ENCODE peak calls at places on chromosomes 11 and 22, in nine cellular contexts. T is tibial artery, Z is sigmoid colon, W is GM13976, O is heart left ventricle, L is cardiac fibroblast, N is GM12865, M is right lobe of liver, F is IMR-90. U is an unnamed sample.

GRCh38 chr22:27476729-27477128 is 324.8 kb downstream of the MN1 start:
- DNase-seq in M (no peak), O (no peak), N (no peak), F (peak), W (no peak), Z (no peak), L (peak), T (no peak), U (no peak)

GRCh38 chr11:45662096-45662664 is 3.2 kb downstream of the CHST1 start:
- DNase-seq in W (no peak), T (no peak), Z (peak), N (no peak), F (no peak), M (peak), L (no peak), O (no peak), U (peak)

GRCh38 chr11:12603362-12604088 is 70.7 kb upstream of the TEAD1 start:
- DNase-seq in N (no peak), F (no peak), W (no peak), O (no peak), L (no peak), Z (no peak), T (no peak), M (no peak), U (no peak)

GRCh38 chr11:46130286-46130937 is 9.2 kb upstream of the PHF21A start:
- DNase-seq in N (no peak), Z (no peak), O (no peak), W (no peak), L (no peak), T (no peak), M (no peak), F (no peak), U (no peak)

GRCh38 chr11:120682866-120683265 is 171.3 kb downstream of the GRIK4 start:
- DNase-seq in M (no peak), F (peak), Z (no peak), O (no peak), L (peak), T (no peak), W (no peak), N (no peak), U (no peak)

GRCh38 chr11:45062974-45063635 is 83.3 kb upstream of the PRDM11 start:
- DNase-seq in T (no peak), W (no peak), N (no peak), O (no peak), Z (no peak), F (no peak), L (no peak), M (no peak), U (no peak)

GRCh38 chr11:117933930-117934329 is 4.7 kb upstream of the TMPRSS13 start:
- DNase-seq in L (no peak), W (no peak), M (no peak), Z (no peak), N (no peak), T (peak), F (no peak), O (no peak), U (peak)

GRCh38 chr22:25111579-25112517 is 87.8 kb upstream of the CRYBB3 start:
- DNase-seq in N (no peak), W (peak), M (peak), T (peak), Z (no peak), F (no peak), L (no peak), O (no peak), U (no peak)

GRCh38 chr11:42043312-42043711 is 583.9 kb upstream of the LRRC4C start:
- DNase-seq in F (no peak), Z (no peak), M (no peak), T (no peak), L (peak), W (no peak), N (no peak), O (no peak), U (no peak)

GRCh38 chr11:113016905-113017304 is 55.7 kb downstream of the NCAM1 start:
- DNase-seq in M (no peak), L (no peak), T (no peak), F (no peak), Z (no peak), N (no peak), W (no peak), O (no peak), U (no peak)

DNA sequence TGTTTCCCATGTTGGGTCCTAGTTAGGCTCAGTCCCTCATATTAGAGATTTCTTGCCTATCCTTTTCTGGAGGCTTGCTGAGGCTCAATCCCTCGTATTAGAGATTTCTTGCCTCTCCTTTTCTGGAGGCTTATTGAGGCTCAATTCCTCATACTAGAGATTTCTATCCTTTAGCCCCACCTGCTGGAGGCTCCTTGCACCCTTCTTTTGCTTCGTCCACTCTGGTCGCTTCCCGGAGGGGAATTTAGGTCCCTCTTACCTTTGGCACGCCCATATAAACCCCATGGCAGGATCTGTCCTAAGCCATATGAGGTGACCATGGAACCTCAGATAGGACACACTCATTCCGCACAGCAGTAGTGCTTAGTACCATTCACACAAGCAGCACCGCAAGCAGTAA is 15.9 kb downstream of the CYP2D6 start:
- DNase-seq in W (no peak), T (no peak), L (peak), F (peak), O (no peak), M (no peak), N (peak), Z (no peak), U (no peak)
- TF ChIP-seq CTCF in W (no peak), T (peak), L (peak), F (peak), O (peak), M (no peak), N (peak), Z (no peak), U (no peak)

GRCh38 chr11:47260366-47260765 is 2.6 kb downstream of the NR1H3 start:
- DNase-seq in L (no peak), F (no peak), Z (no peak), M (no peak), N (no peak), O (no peak), W (no peak), T (no peak), U (peak)

GRCh38 chr11:47258317-47258902 is 614 bp downstream of the NR1H3 start:
- DNase-seq in Z (no peak), W (no peak), F (no peak), T (no peak), N (no peak), L (no peak), M (no peak), O (no peak), U (peak)

GRCh38 chr11:47257518-47258316 is at the start of gene NR1H3:
- DNase-seq in O (peak), F (peak), M (peak), L (peak), T (peak), Z (peak), W (peak), N (no peak), U (peak)

GRCh38 chr11:47261291-47261800 is 3.5 kb downstream of the NR1H3 start:
- DNase-seq in T (no peak), M (no peak), W (no peak), Z (no peak), N (no peak), F (no peak), L (no peak), O (no peak), U (peak)

DNA sequence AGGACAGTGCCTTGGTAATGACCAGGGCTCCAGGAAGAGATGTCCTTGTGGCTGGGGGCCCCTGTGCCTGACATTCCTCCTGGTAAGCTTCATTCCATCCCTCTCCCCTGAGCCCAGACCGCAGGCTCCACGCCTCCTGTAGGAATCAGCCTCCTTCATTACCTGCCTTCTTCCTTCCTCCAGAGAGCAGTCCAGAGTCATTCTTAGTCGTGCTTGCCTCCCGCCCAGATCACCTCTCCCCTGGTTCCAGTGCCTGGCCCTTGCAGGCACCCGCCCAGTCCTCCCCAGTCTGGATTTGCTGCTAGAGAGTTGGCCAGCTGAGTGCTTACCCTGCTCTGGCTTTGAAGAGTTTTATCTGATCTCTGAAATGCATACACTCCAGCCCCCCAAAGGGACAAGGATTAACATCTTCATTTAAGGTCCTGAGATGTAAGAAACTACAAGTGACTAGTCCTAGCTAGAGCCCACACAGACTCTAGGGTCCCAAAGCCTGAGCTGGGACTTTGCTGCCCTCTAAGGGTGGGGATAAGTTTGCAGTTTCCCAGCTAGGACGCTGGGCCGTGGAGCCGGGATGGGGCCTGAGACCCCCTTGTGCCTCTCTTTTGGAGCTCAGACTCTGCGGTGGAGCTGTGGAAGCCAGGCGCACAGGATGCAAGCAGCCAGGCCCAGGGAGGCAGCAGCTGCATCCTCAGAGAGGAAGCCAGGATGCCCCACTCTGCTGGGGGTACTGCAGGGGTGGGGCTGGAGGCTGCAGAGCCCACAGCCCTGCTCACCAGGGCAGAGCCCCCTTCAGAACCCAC is 1.6 kb downstream of the NR1H3 start:
- DNase-seq in O (no peak), F (peak), L (peak), N (peak), W (peak), M (no peak), Z (no peak), T (no peak), U (peak)
- TF ChIP-seq CTCF in O (peak), F (peak), L (peak), N (peak), W (peak), M (peak), Z (no peak), T (peak), U (peak)

GRCh38 chr11:19320764-19321163 is 80.0 kb upstream of the E2F8 start:
- DNase-seq in O (no peak), W (no peak), N (no peak), T (no peak), F (no peak), L (no peak), M (no peak), Z (no peak), U (no peak)

GRCh38 chr11:19327280-19327679 is 86.5 kb upstream of the E2F8 start:
- DNase-seq in M (no peak), O (no peak), F (no peak), W (no peak), N (no peak), Z (no peak), T (no peak), L (no peak), U (no peak)

GRCh38 chr11:19326499-19326898 is 85.8 kb upstream of the E2F8 start:
- DNase-seq in Z (no peak), L (peak), W (no peak), M (no peak), N (no peak), O (no peak), F (peak), T (no peak), U (no peak)

GRCh38 chr11:19321351-19321750 is 80.6 kb upstream of the E2F8 start:
- DNase-seq in M (no peak), Z (no peak), N (no peak), T (no peak), O (no peak), W (no peak), F (no peak), L (no peak), U (no peak)

DNA sequence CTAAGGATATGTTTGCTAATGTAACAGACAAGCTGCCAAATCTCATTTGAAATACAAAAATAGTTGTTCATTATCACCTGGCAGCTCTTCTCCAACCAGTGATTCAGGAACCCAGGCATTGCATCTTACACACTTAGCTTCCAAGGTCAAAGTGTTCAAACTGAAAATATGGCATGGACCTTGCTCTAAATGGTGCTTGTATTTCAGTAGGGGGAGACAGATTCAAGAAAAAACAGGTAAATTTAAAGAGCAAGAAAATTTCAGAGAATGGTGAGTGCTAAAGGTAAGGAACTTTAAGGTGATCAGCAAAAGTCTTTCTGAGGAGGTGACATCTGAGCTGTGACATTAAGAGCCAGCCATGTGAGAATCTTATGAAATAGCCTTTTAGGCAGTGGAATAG is 82.8 kb upstream of the E2F8 start:
- DNase-seq in M (no peak), O (no peak), T (no peak), F (no peak), Z (no peak), N (no peak), L (peak), W (no peak), U (no peak)
- TF ChIP-seq CTCF in M (no peak), O (no peak), T (no peak), F (peak), Z (no peak), N (peak), L (peak), W (no peak), U (no peak)

DNA sequence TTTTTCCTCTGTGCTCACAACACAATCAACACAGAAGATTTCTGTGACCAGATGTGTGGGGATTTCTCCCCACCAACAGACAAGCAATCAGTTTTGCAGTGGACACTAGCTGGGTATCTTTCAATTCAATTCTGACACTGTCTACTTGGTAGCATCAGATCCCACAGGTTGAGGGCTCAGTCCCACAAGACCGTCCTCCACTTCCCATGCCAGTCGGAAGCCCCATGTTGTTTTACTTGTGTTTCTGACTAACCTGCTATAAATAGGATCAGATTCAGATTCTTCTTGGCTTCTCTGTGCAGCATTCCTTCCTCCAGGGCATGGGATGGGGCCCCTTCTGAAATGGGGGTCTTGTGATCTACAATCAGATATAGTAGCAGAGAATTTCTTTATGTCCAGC is 19.6 kb downstream of the ACER3 start:
- DNase-seq in F (no peak), Z (no peak), W (no peak), O (no peak), L (no peak), M (no peak), T (no peak), N (no peak), U (no peak)
- TF ChIP-seq CTCF in F (no peak), Z (no peak), W (no peak), O (peak), L (no peak), M (no peak), T (no peak), N (no peak), U (no peak)

DNA sequence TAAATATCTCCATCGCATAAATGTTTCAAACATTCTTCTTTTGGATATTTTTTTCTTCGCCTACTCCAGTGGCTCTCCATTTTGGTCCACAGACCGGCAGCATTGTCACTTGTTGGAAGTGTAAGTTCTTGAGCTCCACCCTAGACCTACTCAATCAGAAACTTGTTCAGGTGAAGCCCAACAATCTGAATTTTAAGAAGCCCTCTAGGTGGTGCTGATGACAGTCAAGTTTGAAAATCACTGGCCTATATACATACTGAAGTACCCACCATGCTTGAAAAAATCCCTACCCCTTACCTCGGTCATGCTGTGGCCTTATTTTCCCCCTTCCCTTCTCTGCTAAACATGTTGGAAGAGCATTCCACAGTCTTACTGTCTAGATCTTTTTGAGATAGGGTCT is 10.2 kb upstream of the ACAT1 start:
- DNase-seq in T (no peak), N (no peak), Z (no peak), O (no peak), F (no peak), W (no peak), M (no peak), L (no peak), U (no peak)
- TF ChIP-seq CTCF in T (no peak), N (no peak), Z (no peak), O (no peak), F (no peak), W (no peak), M (no peak), L (no peak), U (no peak)

GRCh38 chr11:47494996-47495855 is 46.3 kb upstream of the RAPSN start:
- DNase-seq in W (no peak), Z (no peak), M (no peak), L (peak), F (peak), N (no peak), O (no peak), T (no peak), U (no peak)
- TF ChIP-seq CTCF in W (no peak), Z (no peak), M (no peak), L (no peak), F (no peak), N (no peak), O (no peak), T (no peak), U (no peak)

GRCh38 chr11:114439229-114440120 is at the start of gene REXO2:
- DNase-seq in L (peak), N (peak), T (peak), F (peak), Z (peak), W (peak), M (peak), O (peak), U (peak)
- TF ChIP-seq CTCF in L (peak), N (peak), T (peak), F (peak), Z (no peak), W (peak), M (no peak), O (peak), U (peak)

DNA sequence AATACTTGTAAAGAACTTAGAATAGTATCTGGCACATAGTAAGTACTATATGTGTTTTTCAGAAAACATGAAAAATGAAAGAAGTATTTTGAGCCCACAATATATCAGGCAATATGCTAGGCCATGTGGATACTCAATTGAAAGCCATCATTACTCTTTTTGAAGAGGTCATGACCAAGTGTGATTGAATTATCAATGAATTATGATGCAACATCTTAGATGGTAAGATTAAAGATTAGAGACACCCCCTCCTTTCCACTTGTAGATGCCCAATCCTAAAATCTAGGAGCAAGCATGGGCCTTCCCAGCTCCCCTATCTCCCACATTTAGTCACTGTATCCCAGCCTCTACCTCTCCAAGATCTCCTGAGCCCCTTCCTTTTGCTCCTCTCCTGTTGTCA is 154.4 kb downstream of the ETS1 start:
- DNase-seq in L (no peak), Z (no peak), M (no peak), O (no peak), W (no peak), T (no peak), F (no peak), N (no peak), U (no peak)
- TF ChIP-seq CTCF in L (no peak), Z (no peak), M (no peak), O (no peak), W (no peak), T (no peak), F (no peak), N (no peak), U (no peak)